ENCODE peak calls at places on chromosomes 2 and 18, in seven cellular contexts. T is PC-3; Y is left ventricle myocardium inferior; Z is GM12878; L is fibroblast of lung; U is CD8-positive, alpha-beta T cell; X is breast epithelium. G is an unnamed sample.

GRCh38 chr2:74821177-74822124 is 12.5 kb upstream of the HK2 start:
- DNase-seq in T (peak; percentile 7), Y (no peak), Z (no peak), L (peak; percentile 13), U (no peak), X (no peak), G (no peak)

GRCh38 chr2:208570851-208571763 is 164.5 kb downstream of the PTH2R start:
- DNase-seq in T (no peak), Y (no peak), Z (no peak), L (no peak), U (no peak), X (no peak), G (no peak)

GRCh38 chr2:143928184-143928583 is 591.7 kb downstream of the ZEB2 start:
- DNase-seq in T (no peak), Y (no peak), Z (no peak), L (no peak), U (no peak), X (no peak), G (no peak)

GRCh38 chr2:168884990-168885389 is 5.2 kb downstream of the SPC25 start:
- DNase-seq in T (peak; percentile 71), Y (no peak), Z (no peak), L (no peak), U (no peak), X (no peak), G (no peak)

GRCh38 chr2:10221443-10221842 is 81.3 kb upstream of the HPCAL1 start:
- DNase-seq in T (no peak), Y (no peak), Z (no peak), L (no peak), U (no peak), X (no peak), G (no peak)

GRCh38 chr2:70440621-70441020 is 113.0 kb downstream of the TGFA start:
- DNase-seq in T (no peak), Y (no peak), Z (no peak), L (no peak), U (no peak), X (no peak), G (no peak)

GRCh38 chr2:238286987-238287386 is 1.4 kb downstream of the PER2 start:
- DNase-seq in T (no peak), Y (no peak), Z (no peak), L (no peak), U (no peak), X (no peak), G (no peak)

GRCh38 chr2:11140492-11140891 is 14.8 kb upstream of the SLC66A3 start:
- DNase-seq in T (peak; percentile 61), Y (no peak), Z (no peak), L (no peak), U (no peak), X (no peak), G (peak; percentile 22)

GRCh38 chr18:34592961-34593382 is 117.1 kb upstream of the DTNA start:
- DNase-seq in T (no peak), Y (peak; percentile 53), Z (no peak), L (peak; percentile 74), U (no peak), X (peak; percentile 55), G (peak; percentile 59)

GRCh38 chr18:79136742-79137141 is 67.5 kb downstream of the ATP9B start:
- DNase-seq in T (no peak), Y (no peak), Z (no peak), L (no peak), U (no peak), X (no peak), G (no peak)

GRCh38 chr2:73083886-73084792 is 12.6 kb upstream of the SFXN5 start:
- DNase-seq in T (no peak), Y (no peak), Z (no peak), L (no peak), U (no peak), X (no peak), G (no peak)

GRCh38 chr2:152042636-152043615 is 55.9 kb downstream of the CACNB4 start:
- DNase-seq in T (no peak), Y (no peak), Z (no peak), L (no peak), U (no peak), X (no peak), G (no peak)

GRCh38 chr2:1743396-1744150 is 742 bp downstream of the PXDN start:
- DNase-seq in T (peak; percentile 52), Y (no peak), Z (no peak), L (peak; percentile 74), U (no peak), X (no peak), G (no peak)

GRCh38 chr2:74763962-74764428 is 69.9 kb upstream of the HK2 start:
- DNase-seq in T (no peak), Y (no peak), Z (no peak), L (no peak), U (no peak), X (no peak), G (no peak)

GRCh38 chr18:73331212-73331772 is 463.5 kb upstream of the NETO1 start:
- DNase-seq in T (no peak), Y (no peak), Z (no peak), L (no peak), U (no peak), X (no peak), G (no peak)

GRCh38 chr2:233834378-233834777 is 20.0 kb downstream of the HJURP start:
- DNase-seq in T (no peak), Y (no peak), Z (no peak), L (no peak), U (no peak), X (no peak), G (no peak)
- H3K36me3 ChIP-seq in T (peaks cover 41% of the 10 kb centered on the region), Y (no peaks in the 10 kb centered on the region), Z (peaks cover 41% of the 10 kb centered on the region), L (peaks cover 8% of the 10 kb centered on the region), U (no peaks in the 10 kb centered on the region), X (no peaks in the 10 kb centered on the region), G (no peaks in the 10 kb centered on the region)

DNA sequence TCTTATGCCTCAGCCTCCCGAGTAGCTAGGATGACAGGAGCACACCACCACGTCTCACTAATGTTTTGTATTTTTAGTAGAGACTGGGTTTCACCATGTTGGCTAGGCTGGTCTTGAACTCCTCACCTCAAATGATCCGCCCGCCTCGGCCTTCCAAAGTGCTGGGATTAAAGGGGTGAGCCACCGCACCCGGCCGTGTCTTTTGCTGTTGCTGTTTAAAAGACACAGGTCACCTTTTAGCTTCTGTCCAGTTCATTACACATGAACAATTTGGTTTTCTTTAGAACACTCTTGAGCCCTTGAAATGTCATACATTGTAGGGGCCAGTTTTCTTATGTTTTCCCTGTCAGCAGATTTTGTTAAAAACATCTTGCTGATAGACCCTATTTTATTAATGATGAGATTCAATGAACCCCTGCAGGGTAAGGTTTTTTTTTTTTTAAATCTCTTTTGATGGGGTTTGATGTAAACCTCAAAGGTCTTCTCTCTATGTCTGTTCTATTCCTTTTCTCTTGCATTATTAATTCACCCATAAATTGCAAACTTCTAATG is 61.1 kb upstream of the AGPS start:
- DNase-seq in T (no peak), Y (no peak), Z (no peak), L (no peak), U (no peak), X (no peak), G (no peak)
- H3K27ac ChIP-seq in T (no peak overlapping the region), Y (no peak overlapping the region), Z (no peak overlapping the region), L (no peak overlapping the region), U (no peak overlapping the region), X (no peak overlapping the region), G (no peak overlapping the region)

GRCh38 chr2:38464971-38465788 is 88.1 kb upstream of the ATL2 start:
- DNase-seq in T (no peak), Y (no peak), Z (no peak), L (no peak), U (no peak), X (no peak), G (no peak)

GRCh38 chr2:38466409-38466808 is 89.3 kb upstream of the ATL2 start:
- DNase-seq in T (no peak), Y (no peak), Z (no peak), L (no peak), U (no peak), X (no peak), G (no peak)

GRCh38 chr2:38467768-38468463 is 90.8 kb upstream of the ATL2 start:
- DNase-seq in T (peak; percentile 23), Y (no peak), Z (no peak), L (no peak), U (no peak), X (no peak), G (no peak)

GRCh38 chr2:38465789-38466127 is 88.7 kb upstream of the ATL2 start:
- DNase-seq in T (peak; percentile 63), Y (no peak), Z (no peak), L (peak; percentile 25), U (no peak), X (peak; percentile 26), G (peak; percentile 21)

DNA sequence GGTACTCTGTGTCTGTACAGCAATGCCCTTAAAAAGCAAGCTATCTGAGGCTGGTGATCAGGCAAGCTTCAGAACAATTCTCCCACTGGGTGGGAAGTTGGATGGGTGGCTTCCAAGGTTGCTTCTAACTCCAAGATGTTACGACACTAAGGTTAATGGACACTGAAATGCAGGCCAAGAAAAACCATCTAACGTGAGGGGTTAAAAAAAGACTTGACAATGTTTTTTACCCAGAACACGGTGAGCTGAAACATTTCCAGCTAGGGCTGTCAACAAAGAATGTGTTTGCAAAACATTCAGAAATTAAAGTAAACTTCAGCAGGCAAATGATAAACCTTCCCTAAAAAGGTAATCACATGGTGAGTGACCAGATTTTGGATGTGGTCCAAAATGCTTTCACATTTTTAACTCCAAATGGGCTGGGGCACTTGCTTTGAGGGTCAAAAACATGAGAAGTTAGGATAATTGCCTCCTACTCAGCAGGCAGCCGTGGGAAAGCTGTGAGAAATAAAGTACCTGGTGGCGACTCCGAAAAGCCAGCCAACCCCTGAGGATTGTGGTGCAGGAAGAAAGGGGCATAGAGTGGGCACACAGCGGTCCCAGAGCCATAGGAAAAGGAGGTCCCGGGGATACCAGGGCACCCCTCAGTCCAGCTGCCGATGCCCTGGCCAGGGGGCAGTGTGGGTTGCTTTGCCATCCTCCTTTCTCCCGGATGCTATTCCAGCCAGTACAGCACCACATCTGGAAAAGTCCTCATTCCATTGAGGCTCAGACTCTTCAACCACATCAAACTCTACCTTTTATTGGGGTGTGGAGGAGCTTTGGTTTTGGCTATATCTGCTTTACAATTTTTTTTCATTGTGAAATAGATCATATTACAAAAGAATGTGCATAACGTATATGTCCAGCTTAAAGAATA is 90.0 kb upstream of the ATL2 start:
- DNase-seq in T (no peak), Y (no peak), Z (no peak), L (peak; percentile 39), U (no peak), X (no peak), G (no peak)
- TF ChIP-seq CTCF in T (no peak), Y (no peak), Z (no peak), L (no peak), U (no peak), X (no peak), G (no peak)

GRCh38 chr2:203728321-203728720 is 21.9 kb downstream of the CD28 start:
- DNase-seq in T (no peak), Y (no peak), Z (no peak), L (no peak), U (no peak), X (no peak), G (no peak)

GRCh38 chr2:203732072-203732952 is 25.9 kb downstream of the CD28 start:
- DNase-seq in T (no peak), Y (no peak), Z (no peak), L (no peak), U (no peak), X (no peak), G (no peak)

GRCh38 chr2:203732953-203733510 is 26.6 kb downstream of the CD28 start:
- DNase-seq in T (no peak), Y (no peak), Z (no peak), L (no peak), U (no peak), X (no peak), G (no peak)

GRCh38 chr2:203730866-203731265 is 24.4 kb downstream of the CD28 start:
- DNase-seq in T (no peak), Y (no peak), Z (no peak), L (no peak), U (no peak), X (peak; percentile 38), G (no peak)

GRCh38 chr2:203730076-203730729 is 23.8 kb downstream of the CD28 start:
- DNase-seq in T (no peak), Y (no peak), Z (no peak), L (peak; percentile 73), U (no peak), X (no peak), G (no peak)
- H3K36me3 ChIP-seq in T (no peaks in the 10 kb centered on the region), Y (no peaks in the 10 kb centered on the region), Z (no peaks in the 10 kb centered on the region), L (no peaks in the 10 kb centered on the region), U (peaks cover 19% of the 10 kb centered on the region), X (no peaks in the 10 kb centered on the region), G (no peaks in the 10 kb centered on the region)